ENCODE peak calls at places on chromosomes 7 and 10, in nine cellular contexts. One of them, this sample, is unnamed.

GRCh38 chr10:124648131-124648475 is 96.1 kb downstream of the FAM53B start:
- DNase-seq in fibroblast of lung: no peak
- DNase-seq in WTC11: no peak
- DNase-seq in HFFc6: no peak
- DNase-seq in GM12865: no peak
- DNase-seq in adrenal gland: no peak
- DNase-seq in natural killer cell: no peak
- DNase-seq in lower lobe of right lung: no peak
- DNase-seq in omental fat pad: no peak
- DNase-seq in this sample: no peak

GRCh38 chr10:43671659-43672555 is 23.2 kb upstream of the ZNF32 start:
- DNase-seq in WTC11: peak
- DNase-seq in lower lobe of right lung: no peak
- DNase-seq in adrenal gland: peak
- DNase-seq in omental fat pad: no peak
- DNase-seq in GM12865: peak
- DNase-seq in fibroblast of lung: peak
- DNase-seq in HFFc6: peak
- DNase-seq in natural killer cell: no peak
- DNase-seq in this sample: peak

GRCh38 chr7:132030161-132030568 is 473.7 kb upstream of the PODXL start:
- DNase-seq in GM12865: no peak
- DNase-seq in HFFc6: no peak
- DNase-seq in natural killer cell: no peak
- DNase-seq in adrenal gland: peak
- DNase-seq in lower lobe of right lung: no peak
- DNase-seq in omental fat pad: no peak
- DNase-seq in WTC11: no peak
- DNase-seq in fibroblast of lung: peak
- DNase-seq in this sample: no peak

GRCh38 chr10:116590590-116591444 is at the start of gene PNLIPRP1:
- DNase-seq in WTC11: no peak
- DNase-seq in GM12865: no peak
- DNase-seq in HFFc6: no peak
- DNase-seq in natural killer cell: no peak
- DNase-seq in adrenal gland: no peak
- DNase-seq in omental fat pad: no peak
- DNase-seq in fibroblast of lung: no peak
- DNase-seq in lower lobe of right lung: no peak
- DNase-seq in this sample: no peak

GRCh38 chr7:45980973-45981372 is 59.9 kb upstream of the IGFBP3 start:
- DNase-seq in omental fat pad: no peak
- DNase-seq in WTC11: no peak
- DNase-seq in lower lobe of right lung: no peak
- DNase-seq in fibroblast of lung: peak
- DNase-seq in natural killer cell: no peak
- DNase-seq in GM12865: no peak
- DNase-seq in HFFc6: no peak
- DNase-seq in adrenal gland: no peak
- DNase-seq in this sample: no peak

GRCh38 chr10:27525819-27526218 is 21.7 kb downstream of the RAB18 start:
- DNase-seq in natural killer cell: no peak
- DNase-seq in GM12865: no peak
- DNase-seq in omental fat pad: no peak
- DNase-seq in adrenal gland: peak
- DNase-seq in lower lobe of right lung: no peak
- DNase-seq in WTC11: no peak
- DNase-seq in HFFc6: no peak
- DNase-seq in fibroblast of lung: peak
- DNase-seq in this sample: no peak

GRCh38 chr10:26391701-26392695 is 46.1 kb upstream of the APBB1IP start:
- DNase-seq in fibroblast of lung: no peak
- DNase-seq in omental fat pad: no peak
- DNase-seq in HFFc6: no peak
- DNase-seq in adrenal gland: no peak
- DNase-seq in GM12865: peak
- DNase-seq in lower lobe of right lung: peak
- DNase-seq in WTC11: peak
- DNase-seq in natural killer cell: no peak
- DNase-seq in this sample: no peak

GRCh38 chr10:110724116-110724701 is 80.1 kb downstream of the RBM20 start:
- DNase-seq in fibroblast of lung: no peak
- DNase-seq in omental fat pad: no peak
- DNase-seq in adrenal gland: no peak
- DNase-seq in HFFc6: no peak
- DNase-seq in lower lobe of right lung: no peak
- DNase-seq in WTC11: no peak
- DNase-seq in natural killer cell: no peak
- DNase-seq in GM12865: peak
- DNase-seq in this sample: no peak

GRCh38 chr10:47026301-47027107 is 115.3 kb downstream of the PTPN20 start:
- DNase-seq in natural killer cell: no peak
- DNase-seq in lower lobe of right lung: peak
- DNase-seq in HFFc6: no peak
- DNase-seq in fibroblast of lung: no peak
- DNase-seq in omental fat pad: no peak
- DNase-seq in GM12865: no peak
- DNase-seq in adrenal gland: peak
- DNase-seq in WTC11: peak
- DNase-seq in this sample: no peak

DNA sequence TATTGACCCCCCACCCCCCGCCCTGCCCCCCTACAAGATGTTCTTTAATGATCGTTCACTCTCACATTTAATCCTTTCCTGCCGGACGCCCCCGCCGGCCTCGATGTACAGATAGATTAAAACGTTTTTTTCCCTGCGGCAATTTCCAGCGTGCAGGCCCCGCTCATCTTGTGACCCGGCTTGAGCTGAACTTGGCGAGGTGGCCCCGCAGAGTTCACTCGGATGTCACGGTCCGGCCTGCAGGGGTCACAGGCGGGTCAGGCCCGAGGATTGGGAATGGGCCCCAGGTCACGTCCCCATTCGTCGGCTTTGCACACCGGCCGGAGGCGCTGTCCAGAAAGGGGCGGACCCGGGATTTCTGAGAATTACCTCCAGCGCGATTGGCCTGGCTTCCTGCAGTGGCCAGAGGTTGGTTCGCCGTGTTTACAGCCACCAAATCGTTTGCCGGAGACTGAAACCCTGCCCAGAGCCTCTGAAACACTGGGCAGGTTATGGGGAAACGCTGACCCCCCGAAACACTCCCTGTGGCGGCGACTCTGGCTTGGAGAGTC is 1.9 kb upstream of the CYP26A1 start:
- DNase-seq in lower lobe of right lung: peak
- DNase-seq in fibroblast of lung: no peak
- DNase-seq in GM12865: no peak
- DNase-seq in WTC11: peak
- DNase-seq in HFFc6: no peak
- DNase-seq in adrenal gland: peak
- DNase-seq in natural killer cell: no peak
- DNase-seq in omental fat pad: no peak
- DNase-seq in this sample: no peak
- TF ChIP-seq CTCF in lower lobe of right lung: no peak
- TF ChIP-seq CTCF in fibroblast of lung: no peak
- TF ChIP-seq CTCF in GM12865: no peak
- TF ChIP-seq CTCF in WTC11: no peak
- TF ChIP-seq CTCF in HFFc6: no peak
- TF ChIP-seq CTCF in adrenal gland: no peak
- TF ChIP-seq CTCF in natural killer cell: no peak
- TF ChIP-seq CTCF in omental fat pad: no peak
- TF ChIP-seq CTCF in this sample: no peak

DNA sequence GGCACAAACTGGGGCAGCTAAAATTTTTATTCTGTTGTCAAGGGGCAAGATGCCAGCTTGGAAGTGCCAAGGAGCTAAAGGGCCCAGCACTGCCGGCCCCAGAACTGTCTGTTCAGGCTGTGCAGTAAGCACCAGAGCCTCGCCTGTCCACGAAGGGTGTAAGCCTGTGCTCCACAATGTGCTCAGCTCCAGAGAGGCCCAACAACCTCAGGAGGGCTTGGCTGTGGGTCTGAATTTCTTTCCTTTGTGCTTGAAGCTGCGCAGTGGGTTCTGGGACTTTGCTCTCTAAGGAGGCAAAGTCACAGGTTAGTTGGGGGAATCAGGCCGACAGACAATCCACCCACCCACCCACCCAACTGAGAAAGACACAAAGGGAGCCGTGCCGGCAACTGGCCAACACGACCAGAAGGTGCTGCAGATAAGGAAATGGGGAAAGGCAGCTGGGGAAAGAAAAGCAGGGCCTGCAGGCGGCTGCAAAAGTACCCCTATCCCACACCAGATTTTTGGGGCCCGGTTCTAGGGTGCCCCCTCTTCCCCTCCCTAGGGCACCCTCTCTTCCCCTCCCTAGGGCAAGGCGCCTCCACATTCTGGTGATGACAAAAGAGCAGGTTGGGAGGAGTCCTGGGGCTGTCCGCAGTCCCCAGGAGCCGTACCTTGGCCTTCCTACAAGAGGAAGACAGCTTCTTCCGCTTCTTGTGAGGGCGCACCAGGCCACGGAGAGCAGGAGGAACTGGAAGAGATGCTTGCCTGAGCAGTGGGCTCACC is 7.7 kb downstream of the DDX56 start:
- DNase-seq in HFFc6: no peak
- DNase-seq in GM12865: no peak
- DNase-seq in adrenal gland: no peak
- DNase-seq in WTC11: no peak
- DNase-seq in fibroblast of lung: no peak
- DNase-seq in lower lobe of right lung: no peak
- DNase-seq in natural killer cell: no peak
- DNase-seq in omental fat pad: no peak
- DNase-seq in this sample: no peak
- TF ChIP-seq CTCF in HFFc6: peak
- TF ChIP-seq CTCF in GM12865: no peak
- TF ChIP-seq CTCF in adrenal gland: peak
- TF ChIP-seq CTCF in WTC11: no peak
- TF ChIP-seq CTCF in fibroblast of lung: no peak
- TF ChIP-seq CTCF in lower lobe of right lung: no peak
- TF ChIP-seq CTCF in natural killer cell: no peak
- TF ChIP-seq CTCF in omental fat pad: no peak
- TF ChIP-seq CTCF in this sample: no peak

GRCh38 chr7:134674424-134674823 is 27.8 kb downstream of the BPGM start:
- DNase-seq in WTC11: no peak
- DNase-seq in HFFc6: no peak
- DNase-seq in GM12865: no peak
- DNase-seq in fibroblast of lung: no peak
- DNase-seq in omental fat pad: no peak
- DNase-seq in natural killer cell: no peak
- DNase-seq in adrenal gland: no peak
- DNase-seq in lower lobe of right lung: no peak
- DNase-seq in this sample: no peak
- TF ChIP-seq CTCF in WTC11: no peak
- TF ChIP-seq CTCF in HFFc6: no peak
- TF ChIP-seq CTCF in GM12865: no peak
- TF ChIP-seq CTCF in fibroblast of lung: no peak
- TF ChIP-seq CTCF in omental fat pad: no peak
- TF ChIP-seq CTCF in natural killer cell: no peak
- TF ChIP-seq CTCF in adrenal gland: no peak
- TF ChIP-seq CTCF in lower lobe of right lung: no peak
- TF ChIP-seq CTCF in this sample: no peak

GRCh38 chr10:18713077-18713476 is 53.8 kb downstream of the ARL5B start:
- DNase-seq in GM12865: no peak
- DNase-seq in omental fat pad: no peak
- DNase-seq in lower lobe of right lung: no peak
- DNase-seq in fibroblast of lung: peak
- DNase-seq in HFFc6: peak
- DNase-seq in natural killer cell: no peak
- DNase-seq in WTC11: no peak
- DNase-seq in adrenal gland: no peak
- DNase-seq in this sample: no peak

DNA sequence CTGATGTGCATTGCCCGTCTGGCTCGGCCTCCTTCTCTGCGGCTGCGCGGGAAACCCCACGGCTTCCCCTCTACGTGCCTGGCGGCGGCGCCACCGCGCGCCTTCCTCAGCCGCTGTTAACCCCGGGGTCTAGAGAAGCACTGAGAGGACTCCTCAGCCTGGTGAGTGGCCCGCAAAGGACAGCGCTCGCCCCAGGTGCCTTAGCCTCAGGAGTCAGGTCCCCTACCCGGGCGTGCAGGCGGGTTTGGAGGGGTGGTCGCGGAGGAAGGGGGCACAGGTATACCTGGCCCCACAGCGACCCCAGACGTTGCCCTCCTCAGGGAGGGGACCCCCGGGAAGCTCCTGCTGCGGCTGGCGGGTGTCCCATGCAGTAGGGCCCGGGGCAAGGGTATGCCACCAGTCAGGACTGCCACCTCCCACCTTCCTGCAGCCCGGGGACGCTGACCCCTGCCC is 51.0 kb downstream of the ARL5B start:
- DNase-seq in adrenal gland: no peak
- DNase-seq in natural killer cell: no peak
- DNase-seq in fibroblast of lung: no peak
- DNase-seq in omental fat pad: no peak
- DNase-seq in lower lobe of right lung: no peak
- DNase-seq in WTC11: peak
- DNase-seq in HFFc6: no peak
- DNase-seq in GM12865: no peak
- DNase-seq in this sample: no peak
- TF ChIP-seq CTCF in adrenal gland: no peak
- TF ChIP-seq CTCF in natural killer cell: no peak
- TF ChIP-seq CTCF in fibroblast of lung: no peak
- TF ChIP-seq CTCF in omental fat pad: no peak
- TF ChIP-seq CTCF in lower lobe of right lung: no peak
- TF ChIP-seq CTCF in WTC11: no peak
- TF ChIP-seq CTCF in HFFc6: no peak
- TF ChIP-seq CTCF in GM12865: no peak
- TF ChIP-seq CTCF in this sample: no peak

GRCh38 chr7:123355576-123356195 is 155.9 kb upstream of the SLC13A1 start:
- DNase-seq in lower lobe of right lung: no peak
- DNase-seq in fibroblast of lung: peak
- DNase-seq in omental fat pad: no peak
- DNase-seq in HFFc6: no peak
- DNase-seq in GM12865: peak
- DNase-seq in WTC11: no peak
- DNase-seq in natural killer cell: no peak
- DNase-seq in adrenal gland: no peak
- DNase-seq in this sample: no peak
- TF ChIP-seq CTCF in lower lobe of right lung: no peak
- TF ChIP-seq CTCF in fibroblast of lung: no peak
- TF ChIP-seq CTCF in omental fat pad: no peak
- TF ChIP-seq CTCF in HFFc6: no peak
- TF ChIP-seq CTCF in GM12865: peak
- TF ChIP-seq CTCF in WTC11: no peak
- TF ChIP-seq CTCF in natural killer cell: no peak
- TF ChIP-seq CTCF in adrenal gland: no peak
- TF ChIP-seq CTCF in this sample: no peak

This sample was measured in ascending aorta.